ENCODE peak calls at places on chromosomes 4 and X, in eight cellular contexts. F, G, H, U, V, E, I and R are unnamed samples.

GRCh38 chrX:2967998-2968909 is 38.1 kb upstream of the ARSH start:
- DNase-seq in F (peak; percentile 50), G (no peak), H (peak; percentile 28), U (no peak), V (peak; percentile 46), E (no peak), I (peak; percentile 33), R (no peak)

GRCh38 chrX:125205918-125206665 is 113.6 kb upstream of the TEX13C start:
- DNase-seq in F (no peak), G (peak; percentile 14), H (no peak), U (no peak), V (peak; percentile 39), E (peak; percentile 36), I (no peak), R (peak; percentile 22)

GRCh38 chrX:40931921-40932320 is 153.3 kb upstream of the USP9X start:
- DNase-seq in F (peak; percentile 35), G (no peak), H (no peak), U (no peak), V (no peak), E (no peak), I (peak; percentile 29), R (no peak)

GRCh38 chr4:76108467-76109181 is 34.1 kb downstream of the ART3 start:
- DNase-seq in F (no peak), G (no peak), H (peak; percentile 13), U (peak; percentile 83), V (no peak), E (no peak), I (peak; percentile 29), R (no peak)

GRCh38 chrX:12139934-12140611 is 1.8 kb downstream of the FRMPD4 start:
- DNase-seq in F (peak; percentile 31), G (no peak), H (no peak), U (no peak), V (no peak), E (no peak), I (peak; percentile 46), R (no peak)

GRCh38 chr4:33831667-33832066 is 2412.6 kb downstream of the ARAP2 start:
- DNase-seq in F (peak; percentile 68), G (no peak), H (no peak), U (no peak), V (no peak), E (no peak), I (peak; percentile 59), R (no peak)

GRCh38 chrX:149962859-149963757 is 24.8 kb upstream of the EOLA2 start:
- DNase-seq in F (peak; percentile 63), G (no peak), H (peak; percentile 70), U (peak; percentile 49), V (peak; percentile 26), E (peak; percentile 24), I (peak; percentile 73), R (peak; percentile 31)

GRCh38 chr4:25058796-25059195 is 28.1 kb upstream of the LGI2 start:
- DNase-seq in F (no peak), G (no peak), H (no peak), U (no peak), V (no peak), E (no peak), I (no peak), R (no peak)

GRCh38 chr4:128354205-128354821 is 66.7 kb upstream of the PGRMC2 start:
- DNase-seq in F (peak; percentile 99), G (no peak), H (peak; percentile 88), U (no peak), V (no peak), E (no peak), I (peak; percentile 93), R (no peak)

GRCh38 chr4:155666701-155667537 is at the start of gene GUCY1A1:
- DNase-seq in F (peak; percentile 1), G (peak; percentile 44), H (no peak), U (no peak), V (peak; percentile 20), E (peak; percentile 75), I (peak; percentile 7), R (peak; percentile 26)

GRCh38 chrX:125778256-125778655 is 387.8 kb downstream of the DCAF12L2 start:
- DNase-seq in F (no peak), G (no peak), H (no peak), U (no peak), V (no peak), E (no peak), I (no peak), R (no peak)

GRCh38 chr4:156816356-156816755 is 155.2 kb downstream of the PDGFC start:
- DNase-seq in F (no peak), G (no peak), H (no peak), U (no peak), V (no peak), E (no peak), I (no peak), R (no peak)

GRCh38 chr4:18034099-18034498 is 12.5 kb upstream of the LCORL start:
- DNase-seq in F (peak; percentile 35), G (no peak), H (no peak), U (peak; percentile 46), V (no peak), E (no peak), I (peak; percentile 20), R (no peak)

DNA sequence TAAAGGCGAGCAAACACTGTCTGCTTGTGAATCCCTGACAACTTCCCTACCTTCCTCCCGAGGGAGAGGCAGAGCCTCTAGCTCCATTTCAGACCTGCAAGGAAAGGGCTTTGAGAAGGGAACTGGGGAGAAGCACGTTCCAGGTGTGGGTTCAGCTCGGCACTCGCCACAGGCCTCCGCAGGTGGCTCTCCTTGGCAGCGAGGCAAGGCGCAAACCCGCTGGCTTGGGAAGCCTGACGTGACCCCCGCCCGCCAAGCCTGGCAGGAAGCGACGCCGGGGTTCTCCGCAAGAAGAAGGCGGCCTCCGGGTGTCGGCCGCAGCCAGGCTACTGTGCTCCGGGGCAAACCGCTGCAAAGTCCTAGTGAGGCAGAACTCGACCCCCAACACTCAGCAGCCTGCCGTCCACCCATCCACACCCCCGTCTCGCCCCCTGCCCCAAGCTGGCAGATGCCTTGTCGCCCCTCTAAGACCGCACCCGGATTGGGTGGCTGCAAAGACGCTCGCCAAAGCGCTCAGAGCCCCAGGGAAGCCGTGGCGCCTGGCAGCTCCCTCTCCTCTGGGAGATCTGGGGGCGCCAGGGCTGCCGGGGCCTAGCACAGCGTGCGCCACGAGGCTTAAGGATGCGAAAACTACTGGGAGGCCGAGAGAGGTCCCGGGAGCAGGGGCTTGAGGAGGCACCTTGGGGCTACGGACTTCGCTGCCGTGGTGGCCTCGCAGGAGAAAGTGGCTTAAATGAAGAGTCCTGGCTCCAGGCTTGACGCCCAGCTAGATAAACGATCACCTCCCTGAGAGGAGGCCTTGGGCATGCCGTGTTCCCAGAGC is 21.8 kb downstream of the NKX3-2 start:
- DNase-seq in F (no peak), G (no peak), H (no peak), U (no peak), V (no peak), E (peak; percentile 65), I (no peak), R (no peak)
- TF ChIP-seq CTCF in F (no peak), G (no peak), H (no peak), U (no peak), V (no peak), E (no peak), I (no peak), R (no peak)

DNA sequence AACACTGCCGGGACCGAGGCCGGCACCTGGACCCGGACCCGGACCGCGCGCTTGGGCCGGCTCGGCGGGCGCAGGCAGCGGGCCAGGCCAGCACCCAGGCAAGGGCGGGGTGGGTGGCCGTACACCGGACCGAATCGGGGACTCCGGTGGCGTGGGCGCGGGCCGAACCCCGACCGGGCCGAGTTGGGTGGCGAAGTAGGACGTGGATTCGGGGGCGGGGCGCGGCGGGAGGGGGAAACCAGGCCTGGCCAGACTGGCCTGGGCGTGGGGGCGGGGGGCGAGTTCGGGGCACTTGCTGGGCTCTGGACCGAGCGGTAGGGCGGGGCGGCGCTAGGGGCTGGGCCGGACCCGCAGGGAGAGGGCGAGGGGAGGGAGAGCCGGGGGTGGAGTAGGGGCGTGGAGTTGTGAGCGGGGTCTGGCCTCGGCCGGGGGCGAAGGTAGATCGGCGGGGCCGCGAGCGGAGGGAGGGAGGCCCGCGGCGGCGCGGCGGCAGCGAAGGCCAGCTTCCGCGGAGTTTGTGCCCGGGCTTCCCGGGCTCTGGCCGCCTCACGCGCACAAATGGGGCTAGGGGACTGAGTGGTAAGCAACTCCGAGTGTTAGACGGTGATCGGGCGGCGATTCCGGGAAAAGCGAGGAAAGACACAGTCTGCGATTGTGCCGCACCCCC is 1.8 kb upstream of the BCORL1 start:
- DNase-seq in F (no peak), G (peak; percentile 36), H (no peak), U (peak; percentile 66), V (peak; percentile 29), E (peak; percentile 57), I (no peak), R (no peak)
- TF ChIP-seq CTCF in F (no peak), G (no peak), H (no peak), U (no peak), V (no peak), E (no peak), I (no peak), R (no peak)

GRCh38 chr4:135718019-135718418 is 1516.4 kb upstream of the PABPC4L start:
- DNase-seq in F (no peak), G (no peak), H (peak; percentile 38), U (no peak), V (no peak), E (no peak), I (peak; percentile 18), R (no peak)
- TF ChIP-seq CTCF in F (no peak), G (no peak), H (no peak), U (no peak), V (peak; percentile 44), E (no peak), I (peak; percentile 13), R (no peak)

DNA sequence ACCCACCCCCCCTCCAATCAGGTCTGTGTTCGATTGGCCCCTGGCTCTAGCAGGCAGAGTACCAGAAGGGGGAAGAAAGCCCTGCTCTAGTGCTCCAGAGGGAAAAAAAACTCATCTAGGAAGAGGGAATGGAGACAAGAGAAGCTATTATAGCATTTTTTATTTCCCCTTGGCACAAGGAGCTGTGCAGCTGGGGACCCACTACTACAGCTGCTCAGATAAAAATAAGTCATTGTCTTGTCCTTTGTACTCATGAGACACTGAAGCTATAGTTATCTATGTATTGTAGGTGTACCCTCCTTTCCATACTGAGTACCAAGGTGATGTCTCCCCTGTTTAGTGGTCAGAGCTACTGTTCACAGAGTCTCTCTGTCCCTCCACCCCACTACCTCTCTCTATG is 14.3 kb downstream of the CCDC160 start:
- DNase-seq in F (no peak), G (no peak), H (no peak), U (no peak), V (no peak), E (no peak), I (no peak), R (no peak)
- TF ChIP-seq CTCF in F (no peak), G (no peak), H (no peak), U (no peak), V (no peak), E (no peak), I (no peak), R (no peak)

GRCh38 chr4:152369903-152370296 is 166.0 kb downstream of the FBXW7 start:
- DNase-seq in F (no peak), G (no peak), H (peak; percentile 28), U (no peak), V (no peak), E (no peak), I (no peak), R (no peak)
- TF ChIP-seq CTCF in F (peak; percentile 57), G (peak; percentile 46), H (no peak), U (no peak), V (peak; percentile 61), E (no peak), I (peak; percentile 37), R (no peak)